ENCODE peak calls at places on chromosomes 2 and 18, in ten cellular contexts. N is adrenal gland, M is uterus, O is WERI-Rb-1, U is sigmoid colon, I is bronchial epithelial cell, G is kidney, C is thyroid gland, Y is fibroblast of pulmonary artery, P is aorta. Z is an unnamed sample.

GRCh38 chr2:110206056-110206455 is 1.2 kb upstream of the NPHP1 start:
- DNase-seq in N (no peak), M (no peak), O (no peak), U (no peak), I (peak; percentile 67), G (no peak), C (no peak), Y (peak; percentile 39), P (no peak), Z (peak; percentile 55)

GRCh38 chr2:156537147-156537546 is 101.0 kb downstream of the GPD2 start:
- DNase-seq in N (no peak), M (no peak), O (no peak), U (no peak), I (peak; percentile 39), G (no peak), C (no peak), Y (peak; percentile 32), P (no peak), Z (peak; percentile 58)

GRCh38 chr2:196169521-196169920 is 1.9 kb downstream of the STK17B start:
- DNase-seq in N (no peak), M (no peak), O (no peak), U (no peak), I (no peak), G (no peak), C (no peak), Y (no peak), P (no peak), Z (peak; percentile 23)

GRCh38 chr18:38297910-38298309 is 732.3 kb upstream of the CELF4 start:
- DNase-seq in N (no peak), M (no peak), O (peak; percentile 77), U (no peak), I (no peak), G (no peak), C (no peak), Y (no peak), P (no peak), Z (no peak)

GRCh38 chr2:2586068-2586776 is 255.1 kb upstream of the MYT1L start:
- DNase-seq in N (no peak), M (no peak), O (peak; percentile 53), U (no peak), I (no peak), G (no peak), C (no peak), Y (no peak), P (peak; percentile 61), Z (no peak)

GRCh38 chr18:11798271-11798670 is 52.9 kb upstream of the CHMP1B start:
- DNase-seq in N (no peak), M (no peak), O (no peak), U (no peak), I (no peak), G (no peak), C (no peak), Y (no peak), P (no peak), Z (no peak)

GRCh38 chr2:42021490-42021889 is 26.3 kb upstream of the PKDCC start:
- DNase-seq in N (peak; percentile 91), M (peak; percentile 63), O (peak; percentile 50), U (no peak), I (no peak), G (no peak), C (no peak), Y (peak; percentile 39), P (no peak), Z (no peak)

GRCh38 chr2:229137623-229138022 is 133.5 kb downstream of the PID1 start:
- DNase-seq in N (no peak), M (no peak), O (no peak), U (no peak), I (no peak), G (no peak), C (no peak), Y (no peak), P (no peak), Z (no peak)

GRCh38 chr2:109162999-109163398 is 34.0 kb downstream of the SH3RF3 start:
- DNase-seq in N (peak; percentile 38), M (no peak), O (no peak), U (no peak), I (no peak), G (no peak), C (no peak), Y (peak; percentile 49), P (peak; percentile 89), Z (no peak)

GRCh38 chr18:10099539-10100140 is 185.8 kb downstream of the VAPA start:
- DNase-seq in N (no peak), M (no peak), O (no peak), U (no peak), I (no peak), G (no peak), C (no peak), Y (no peak), P (no peak), Z (no peak)

DNA sequence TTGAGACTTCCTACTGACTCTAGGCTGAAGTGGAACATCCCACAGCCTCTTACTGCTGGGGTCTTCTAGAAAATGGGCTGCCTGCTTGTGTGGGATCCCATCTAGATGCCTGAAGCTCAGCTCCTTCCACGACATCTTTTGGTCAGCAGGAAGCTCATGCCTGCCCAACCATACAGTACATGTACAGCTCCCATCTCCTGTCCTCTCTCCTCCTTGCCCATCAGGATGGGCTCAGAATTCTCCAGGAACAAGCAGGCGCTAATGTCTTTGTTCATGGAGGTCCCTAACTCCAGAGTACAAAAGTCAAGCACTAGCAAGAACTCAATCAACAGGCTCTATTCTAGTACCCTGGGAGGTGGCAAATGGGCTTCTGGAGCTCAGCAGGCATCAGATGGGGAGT is 31.7 kb upstream of the GPR17 start:
- DNase-seq in N (no peak), M (no peak), O (peak; percentile 0), U (peak; percentile 8), I (no peak), G (no peak), C (no peak), Y (no peak), P (peak; percentile 15), Z (no peak)
- H3K4me3 ChIP-seq in N (no peak overlapping the region), M (no peak overlapping the region), O (no peak overlapping the region), U (no peak overlapping the region), I (no peak overlapping the region), G (no peak overlapping the region), C (no peak overlapping the region), Y (no peak overlapping the region), P (no peak overlapping the region), Z (no peak overlapping the region)

DNA sequence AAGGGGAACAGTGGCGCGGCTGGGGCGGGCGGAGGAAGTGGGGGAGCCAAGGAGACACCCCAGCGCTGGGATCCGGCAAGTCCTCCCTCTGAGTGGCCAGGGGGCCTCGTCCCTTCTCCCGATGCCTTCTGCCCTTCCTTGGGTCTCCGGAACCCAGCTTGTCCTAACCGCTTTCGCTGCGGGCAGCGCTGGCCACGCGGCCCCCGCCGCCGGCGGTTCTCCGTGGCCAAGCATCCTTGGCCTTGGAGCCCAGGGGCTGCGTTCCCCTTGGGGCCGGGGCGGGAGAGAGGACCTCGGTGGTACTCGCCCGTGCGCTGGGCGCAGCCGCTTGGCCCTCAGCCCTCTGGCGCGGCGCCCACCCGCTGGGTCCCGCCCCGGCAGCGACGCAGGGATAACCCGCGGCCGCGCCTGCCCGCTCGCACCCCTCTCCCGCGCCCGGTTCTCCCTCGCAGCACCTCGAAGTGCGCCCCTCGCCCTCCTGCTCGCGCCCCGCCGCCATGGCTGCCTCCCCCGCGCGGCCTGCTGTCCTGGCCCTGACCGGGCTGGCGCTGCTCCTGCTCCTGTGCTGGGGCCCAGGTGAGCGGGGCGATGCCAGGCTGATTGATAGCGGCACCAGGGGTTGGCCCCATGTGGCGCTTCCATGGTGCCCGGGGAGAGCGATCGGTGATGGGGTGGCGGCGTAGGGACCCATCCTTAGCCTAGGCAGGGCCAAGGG is 128.7 kb downstream of the UXS1 start:
- DNase-seq in N (no peak), M (peak; percentile 18), O (no peak), U (no peak), I (no peak), G (peak; percentile 82), C (peak; percentile 55), Y (no peak), P (peak; percentile 82), Z (no peak)
- H3K4me3 ChIP-seq in N (no peak overlapping the region), M (peak overlapping the region; percentile 29), O (no peak overlapping the region), U (peak overlapping the region; percentile 55), I (no peak overlapping the region), G (peak overlapping the region; percentile 49), C (peak overlapping the region; percentile 50), Y (no peak overlapping the region), P (peak overlapping the region; percentile 32), Z (no peak overlapping the region)

GRCh38 chr2:189407944-189408209 is 33.4 kb upstream of the WDR75 start:
- DNase-seq in N (no peak), M (no peak), O (no peak), U (no peak), I (no peak), G (no peak), C (no peak), Y (no peak), P (no peak), Z (no peak)

GRCh38 chr2:189411860-189412259 is 29.4 kb upstream of the WDR75 start:
- DNase-seq in N (no peak), M (no peak), O (no peak), U (peak; percentile 69), I (peak; percentile 58), G (no peak), C (no peak), Y (peak; percentile 95), P (no peak), Z (peak; percentile 55)

GRCh38 chr2:189408294-189408693 is 33.0 kb upstream of the WDR75 start:
- DNase-seq in N (no peak), M (no peak), O (no peak), U (no peak), I (peak; percentile 48), G (no peak), C (no peak), Y (peak; percentile 18), P (no peak), Z (no peak)

GRCh38 chr2:189409136-189409535 is 32.1 kb upstream of the WDR75 start:
- DNase-seq in N (no peak), M (no peak), O (no peak), U (no peak), I (no peak), G (no peak), C (no peak), Y (no peak), P (no peak), Z (no peak)

GRCh38 chr2:189409647-189410046 is 31.6 kb upstream of the WDR75 start:
- DNase-seq in N (no peak), M (no peak), O (no peak), U (no peak), I (no peak), G (no peak), C (no peak), Y (peak; percentile 21), P (no peak), Z (no peak)
- H3K4me3 ChIP-seq in N (no peak overlapping the region), M (no peak overlapping the region), O (no peak overlapping the region), U (no peak overlapping the region), I (no peak overlapping the region), G (no peak overlapping the region), C (no peak overlapping the region), Y (no peak overlapping the region), P (no peak overlapping the region), Z (no peak overlapping the region)

GRCh38 chr18:42798606-42799005 is 316.9 kb downstream of the RIT2 start:
- DNase-seq in N (no peak), M (no peak), O (no peak), U (no peak), I (no peak), G (no peak), C (no peak), Y (no peak), P (no peak), Z (no peak)

DNA sequence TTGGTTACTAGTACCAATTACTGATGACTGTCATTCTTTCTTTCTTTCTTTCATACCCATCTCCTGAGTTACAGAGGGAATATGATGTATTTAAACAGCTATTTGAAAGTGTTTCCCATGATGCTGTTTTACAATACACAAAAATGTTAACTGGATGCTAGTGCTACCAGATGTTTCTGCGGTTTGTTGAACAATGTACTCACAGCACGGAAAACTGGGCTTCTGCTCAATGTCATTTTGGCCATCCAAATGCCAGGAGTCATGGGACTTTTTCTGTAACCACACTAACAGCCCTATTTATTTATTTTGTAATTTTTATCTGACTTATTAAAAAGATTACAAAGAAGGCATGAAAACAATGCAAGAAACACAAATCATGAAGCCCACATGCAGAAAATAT is 313.8 kb downstream of the RIT2 start:
- DNase-seq in N (no peak), M (no peak), O (no peak), U (no peak), I (no peak), G (no peak), C (no peak), Y (peak; percentile 62), P (no peak), Z (no peak)
- H3K4me3 ChIP-seq in N (no peak overlapping the region), M (no peak overlapping the region), O (no peak overlapping the region), U (no peak overlapping the region), I (no peak overlapping the region), G (no peak overlapping the region), C (no peak overlapping the region), Y (no peak overlapping the region), P (no peak overlapping the region), Z (no peak overlapping the region)

Z was measured in epithelial cell of esophagus.